ENCODE peak calls at places on chromosomes 11 and 22, in five cellular contexts. L is A549, O is fibroblast of pulmonary artery, B is heart right ventricle, H is mucosa of descending colon. D is an unnamed sample.

GRCh38 chr11:110986016-110986415 is 259.5 kb upstream of the POU2AF2 start:
- DNase-seq in L (no peak), O (no peak), B (no peak), H (no peak), D (no peak)

GRCh38 chr11:65419773-65420481 is 2.7 kb upstream of the NEAT1 start:
- DNase-seq in L (no peak), O (peak; percentile 98), B (peak; percentile 94), H (peak; percentile 94), D (peak; percentile 95)

GRCh38 chr11:128688031-128688713 is 5.7 kb upstream of the FLI1 start:
- DNase-seq in L (no peak), O (no peak), B (no peak), H (no peak), D (no peak)

GRCh38 chr22:24061124-24061684 is 50.1 kb downstream of the CABIN1 start:
- DNase-seq in L (no peak), O (no peak), B (no peak), H (no peak), D (no peak)

GRCh38 chr22:42630211-42630610 is 10.2 kb downstream of the ATP5MGL start:
- DNase-seq in L (no peak), O (no peak), B (no peak), H (no peak), D (no peak)

GRCh38 chr11:117950999-117951961 is 22.1 kb upstream of the TMPRSS13 start:
- DNase-seq in L (no peak), O (no peak), B (no peak), H (peak; percentile 64), D (no peak)

GRCh38 chr11:87421422-87421821 is 383.7 kb downstream of the TMEM135 start:
- DNase-seq in L (peak; percentile 55), O (peak; percentile 92), B (peak; percentile 67), H (no peak), D (no peak)

GRCh38 chr22:28973352-28973751 is 88.3 kb downstream of the C22orf31 start:
- DNase-seq in L (no peak), O (no peak), B (no peak), H (no peak), D (no peak)

GRCh38 chr11:107744736-107745135 is 32.9 kb upstream of the SLN start:
- DNase-seq in L (no peak), O (no peak), B (no peak), H (no peak), D (no peak)

DNA sequence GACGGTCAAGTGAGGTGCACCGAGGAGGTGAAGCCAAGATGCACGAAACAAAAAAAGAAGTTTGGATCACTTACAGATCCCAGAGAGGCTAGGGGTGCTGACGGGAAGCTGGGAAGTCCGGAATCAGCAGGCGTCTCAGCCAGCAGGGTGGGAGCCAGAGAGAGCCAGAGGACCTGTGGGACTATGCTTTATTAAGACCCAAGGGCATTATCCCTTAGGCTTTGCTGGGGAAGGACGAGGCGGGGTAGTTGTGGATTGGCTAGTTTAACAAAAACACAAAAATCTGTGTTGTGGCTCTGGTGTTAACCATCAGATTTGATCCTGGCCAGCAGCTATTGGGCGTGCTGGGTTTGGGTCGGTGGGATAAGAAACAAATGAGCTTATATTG is 427.1 kb downstream of the DYNC2H1 start:
- DNase-seq in L (no peak), O (no peak), B (no peak), H (no peak), D (no peak)
- H3K4me3 ChIP-seq in L (no peak overlapping the region), O (no peak overlapping the region), B (peak overlapping the region; percentile 5), H (no peak overlapping the region), D (no peak overlapping the region)

GRCh38 chr22:22883090-22883727 is 4.4 kb upstream of the IGLL5 start:
- DNase-seq in L (no peak), O (no peak), B (no peak), H (no peak), D (no peak)

GRCh38 chr22:22882033-22882717 is 5.4 kb upstream of the IGLL5 start:
- DNase-seq in L (no peak), O (no peak), B (no peak), H (no peak), D (no peak)

GRCh38 chr22:22879675-22880029 is 8.0 kb upstream of the IGLL5 start:
- DNase-seq in L (no peak), O (no peak), B (no peak), H (no peak), D (no peak)

GRCh38 chr22:22880645-22881044 is 7.0 kb upstream of the IGLL5 start:
- DNase-seq in L (no peak), O (no peak), B (no peak), H (no peak), D (no peak)

DNA sequence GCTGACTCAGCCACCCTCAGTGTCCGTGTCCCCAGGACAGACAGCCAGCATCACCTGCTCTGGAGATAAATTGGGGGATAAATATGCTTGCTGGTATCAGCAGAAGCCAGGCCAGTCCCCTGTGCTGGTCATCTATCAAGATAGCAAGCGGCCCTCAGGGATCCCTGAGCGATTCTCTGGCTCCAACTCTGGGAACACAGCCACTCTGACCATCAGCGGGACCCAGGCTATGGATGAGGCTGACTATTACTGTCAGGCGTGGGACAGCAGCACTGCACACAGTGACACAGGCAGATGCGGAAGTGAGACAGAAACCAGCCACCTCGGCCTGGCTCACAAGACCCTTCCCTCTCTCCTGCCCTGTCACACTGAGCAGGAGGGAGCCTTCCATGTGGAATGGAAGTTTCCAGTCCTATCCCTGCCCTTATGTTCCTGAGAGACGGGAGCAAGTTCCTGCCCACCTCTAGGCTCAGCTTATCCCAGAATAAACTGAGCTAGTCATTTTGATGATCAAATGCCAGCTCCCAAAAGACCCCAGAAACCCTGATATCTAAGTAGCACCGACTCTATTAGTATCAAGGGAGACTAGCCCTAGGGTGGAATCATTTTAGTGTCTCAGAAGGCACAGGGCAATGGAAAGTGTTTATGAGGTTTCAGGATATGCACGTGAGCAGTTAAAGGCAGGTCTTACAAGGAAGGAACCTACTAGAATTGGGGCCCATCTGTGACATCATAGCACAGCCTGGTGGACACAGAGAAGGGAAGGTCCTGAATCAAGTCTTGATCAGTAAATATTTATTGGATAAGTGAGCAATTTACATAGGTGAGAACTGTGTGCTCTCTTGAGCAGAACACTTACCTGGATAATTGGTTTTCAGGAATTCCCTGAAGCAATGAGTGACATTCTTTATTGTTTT is 6.2 kb upstream of the IGLL5 start:
- DNase-seq in L (no peak), O (no peak), B (no peak), H (no peak), D (no peak)
- H3K4me3 ChIP-seq in L (no peak overlapping the region), O (no peak overlapping the region), B (no peak overlapping the region), H (no peak overlapping the region), D (no peak overlapping the region)

DNA sequence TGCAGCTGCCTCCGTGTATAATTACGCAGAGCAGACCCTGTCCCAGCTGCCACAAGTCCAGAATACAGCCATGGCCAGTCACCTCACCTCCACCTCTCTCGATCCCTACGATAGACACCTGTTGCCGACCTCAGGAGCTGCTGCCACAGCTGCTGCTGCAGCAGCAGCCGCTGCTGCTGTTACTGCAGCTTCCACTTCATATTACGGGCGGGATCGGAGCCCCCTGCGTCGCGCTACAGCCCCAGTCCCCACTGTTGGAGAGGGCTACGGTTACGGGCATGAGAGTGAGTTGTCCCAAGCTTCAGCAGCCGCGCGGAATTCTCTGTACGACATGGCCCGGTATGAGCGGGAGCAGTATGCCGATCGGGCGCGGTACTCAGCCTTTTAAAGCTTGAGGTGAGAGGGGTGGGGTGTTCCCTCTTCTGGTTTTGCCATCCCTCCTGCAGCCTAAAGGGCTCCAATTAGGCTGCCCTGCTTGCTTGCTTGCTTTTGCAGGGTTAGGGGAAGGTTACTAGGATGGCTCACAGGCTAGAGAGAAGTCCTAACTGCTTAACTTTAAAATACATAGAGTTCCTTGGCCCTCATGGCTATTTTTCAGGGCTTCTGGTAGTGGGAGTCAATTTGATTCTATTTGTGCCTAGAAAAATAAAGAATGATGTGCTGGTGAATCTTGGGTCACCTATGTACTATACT is 5.4 kb downstream of the RBM4 start:
- DNase-seq in L (no peak), O (no peak), B (no peak), H (no peak), D (no peak)
- H3K4me3 ChIP-seq in L (no peak overlapping the region), O (no peak overlapping the region), B (no peak overlapping the region), H (no peak overlapping the region), D (no peak overlapping the region)

DNA sequence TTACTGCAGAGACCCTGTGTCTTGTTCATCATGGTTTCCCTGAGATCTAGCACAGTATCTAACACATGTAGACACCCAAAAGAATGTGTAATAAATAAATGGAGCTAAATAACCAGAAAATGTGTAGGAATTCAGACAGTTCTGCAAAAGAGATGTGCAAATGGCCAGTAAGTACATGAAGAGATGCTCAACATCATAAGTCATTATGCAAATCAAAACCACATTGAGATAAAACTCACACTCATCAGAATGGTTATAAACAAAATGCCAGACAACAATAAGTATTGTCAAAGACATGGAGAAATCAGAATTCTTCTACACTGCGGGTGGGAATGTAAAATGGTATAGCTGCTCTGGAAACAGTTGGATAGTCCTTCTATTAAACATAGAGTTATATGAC is 88.5 kb downstream of the RBFOX2 start:
- DNase-seq in L (no peak), O (no peak), B (no peak), H (no peak), D (no peak)
- H3K4me3 ChIP-seq in L (no peak overlapping the region), O (no peak overlapping the region), B (no peak overlapping the region), H (no peak overlapping the region), D (no peak overlapping the region)

GRCh38 chr22:39148024-39148726 is 4.3 kb downstream of the CBX7 start:
- DNase-seq in L (no peak), O (no peak), B (no peak), H (no peak), D (no peak)
- H3K4me3 ChIP-seq in L (no peak overlapping the region), O (no peak overlapping the region), B (no peak overlapping the region), H (no peak overlapping the region), D (no peak overlapping the region)

DNA sequence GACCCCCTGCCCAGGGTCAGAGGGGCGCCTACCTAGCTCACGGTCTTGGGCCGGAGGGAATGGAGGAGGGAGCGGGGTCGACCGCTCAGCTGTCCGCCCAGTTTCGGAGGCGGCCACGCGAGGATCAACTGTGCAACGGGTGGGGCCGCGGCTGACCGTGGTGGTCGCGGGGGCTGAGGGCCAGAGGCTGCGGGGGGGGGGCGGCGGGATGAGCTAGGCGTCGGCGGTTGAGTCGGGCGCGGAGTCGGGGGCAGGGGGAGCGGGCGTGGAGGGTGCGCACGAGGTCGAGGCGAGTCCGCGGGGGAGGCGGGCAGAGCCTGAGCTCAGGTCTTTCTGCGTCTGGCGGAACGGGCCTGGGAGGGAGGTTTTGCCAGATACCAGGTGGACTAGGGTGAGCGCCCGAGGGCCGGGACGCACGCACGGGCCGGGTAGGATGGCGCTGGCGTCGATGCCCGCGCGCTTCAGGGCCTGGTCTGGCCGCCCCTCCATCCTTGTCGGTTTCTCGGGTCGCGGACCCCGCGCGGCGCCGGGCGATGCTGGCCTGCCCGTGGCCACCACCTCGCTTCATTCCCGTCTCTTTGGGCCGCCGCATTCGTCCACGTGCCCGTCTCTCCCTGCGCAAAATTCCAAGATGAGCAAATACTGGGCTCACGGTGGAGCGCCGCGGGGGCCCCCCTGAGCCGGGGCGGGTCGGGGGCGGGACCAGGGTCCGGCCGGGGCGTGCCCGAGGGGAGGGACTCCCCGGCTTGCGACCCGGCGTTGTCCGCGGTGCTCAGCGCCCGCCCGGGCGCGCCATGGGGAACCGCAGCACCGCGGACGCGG is at the start of gene DRD4:
- DNase-seq in L (no peak), O (peak; percentile 22), B (no peak), H (peak; percentile 43), D (no peak)
- H3K4me3 ChIP-seq in L (no peak within 1 kb of the TSS), O (no peak within 1 kb of the TSS), B (peak within 1 kb of the TSS; percentile 26), H (no peak within 1 kb of the TSS), D (peak within 1 kb of the TSS; percentile 22)

D was measured in lower lobe of right lung.